ENCODE peak calls at places on chromosomes 12 and 14, in six cellular contexts. L is uterus, R is transverse colon, Y is HCT116, Q is esophagus muscularis mucosa, P is sigmoid colon. C is an unnamed sample. For H3K4me1, the result is how much of the 10 kb centered on the place peaks cover.

GRCh38 chr14:61547186-61548121 is 147.9 kb upstream of the HIF1A start:
- DNase-seq in Q (no peak), L (no peak), R (no peak), Y (no peak), P (no peak), C (no peak)

GRCh38 chr12:100141998-100142850 is 450 bp downstream of the BLTP3B start:
- DNase-seq in Y (no peak), L (peak), P (peak), R (peak), Q (no peak), C (peak)

GRCh38 chr12:117441751-117442150 is 80.3 kb upstream of the NOS1 start:
- DNase-seq in R (no peak), L (no peak), Q (no peak), P (peak), Y (no peak), C (no peak)

GRCh38 chr12:5901416-5901815 is 43.6 kb downstream of the ANO2 start:
- DNase-seq in Y (no peak), R (no peak), P (no peak), Q (peak), L (no peak), C (no peak)

GRCh38 chr12:127588224-127588623 is 678.7 kb upstream of the TMEM132C start:
- DNase-seq in Y (no peak), P (no peak), Q (no peak), R (no peak), L (no peak), C (no peak)

GRCh38 chr14:49954171-49954631 is 61.3 kb downstream of the ARF6 start:
- DNase-seq in Q (no peak), Y (no peak), R (no peak), L (no peak), P (no peak), C (no peak)

GRCh38 chr14:101249676-101250036 is 311.6 kb upstream of the DIO3 start:
- DNase-seq in Q (peak), L (no peak), Y (no peak), R (no peak), P (no peak), C (no peak)

GRCh38 chr14:97657609-97658008 is 860.4 kb downstream of the VRK1 start:
- DNase-seq in L (no peak), P (no peak), Y (no peak), R (no peak), Q (no peak), C (no peak)

GRCh38 chr12:46364777-46365580 is 7.6 kb downstream of the SLC38A2 start:
- DNase-seq in R (peak), L (no peak), Q (no peak), Y (no peak), P (peak), C (no peak)

GRCh38 chr14:74491952-74492351 is 1.2 kb downstream of the NPC2 start:
- DNase-seq in Y (no peak), L (no peak), Q (no peak), R (no peak), P (no peak), C (no peak)

GRCh38 chr14:74500417-74501134 is 7.0 kb downstream of the ISCA2 start:
- DNase-seq in Q (no peak), P (peak), Y (no peak), L (peak), R (no peak), C (no peak)

GRCh38 chr14:74493343-74494261 is at the start of gene ISCA2:
- DNase-seq in R (peak), Q (peak), P (peak), L (peak), Y (peak), C (peak)

GRCh38 chr14:74492413-74493342 is at the start of gene NPC2:
- DNase-seq in R (no peak), Y (no peak), Q (no peak), L (no peak), P (no peak), C (no peak)

GRCh38 chr14:74495356-74495755 is 1.8 kb downstream of the ISCA2 start:
- DNase-seq in P (no peak), R (no peak), L (no peak), Y (no peak), Q (no peak), C (no peak)
- TF ChIP-seq POLR2A in P (no peak), R (no peak), L (no peak), Y (no peak), Q (no peak), C (no peak)

GRCh38 chr14:104512771-104513640 is 66.6 kb upstream of the C14orf180 start:
- DNase-seq in R (no peak), P (no peak), L (no peak), Y (no peak), Q (peak), C (no peak)

GRCh38 chr14:104515059-104515810 is 64.3 kb upstream of the C14orf180 start:
- DNase-seq in Y (no peak), R (no peak), P (no peak), L (no peak), Q (peak), C (no peak)

GRCh38 chr14:104515811-104516780 is 63.5 kb upstream of the C14orf180 start:
- DNase-seq in Q (peak), R (no peak), P (no peak), L (no peak), Y (no peak), C (no peak)

GRCh38 chr14:104513641-104514046 is 65.9 kb upstream of the C14orf180 start:
- DNase-seq in L (no peak), Y (no peak), R (no peak), Q (peak), P (no peak), C (no peak)

GRCh38 chr14:104514156-104514848 is 65.3 kb upstream of the C14orf180 start:
- DNase-seq in R (no peak), P (no peak), Q (peak), L (no peak), Y (no peak), C (no peak)
- H3K4me1 ChIP-seq in R (under half), P (under half), Q (under half), L (under half), Y (under half), C (under half)

GRCh38 chr12:6927379-6927991 is at the start of gene ATN1:
- DNase-seq in P (peak), L (peak), Q (peak), R (peak), Y (no peak), C (peak)
- TF ChIP-seq POLR2A in P (peak), L (no peak), Q (no peak), R (peak), Y (no peak), C (no peak)

DNA sequence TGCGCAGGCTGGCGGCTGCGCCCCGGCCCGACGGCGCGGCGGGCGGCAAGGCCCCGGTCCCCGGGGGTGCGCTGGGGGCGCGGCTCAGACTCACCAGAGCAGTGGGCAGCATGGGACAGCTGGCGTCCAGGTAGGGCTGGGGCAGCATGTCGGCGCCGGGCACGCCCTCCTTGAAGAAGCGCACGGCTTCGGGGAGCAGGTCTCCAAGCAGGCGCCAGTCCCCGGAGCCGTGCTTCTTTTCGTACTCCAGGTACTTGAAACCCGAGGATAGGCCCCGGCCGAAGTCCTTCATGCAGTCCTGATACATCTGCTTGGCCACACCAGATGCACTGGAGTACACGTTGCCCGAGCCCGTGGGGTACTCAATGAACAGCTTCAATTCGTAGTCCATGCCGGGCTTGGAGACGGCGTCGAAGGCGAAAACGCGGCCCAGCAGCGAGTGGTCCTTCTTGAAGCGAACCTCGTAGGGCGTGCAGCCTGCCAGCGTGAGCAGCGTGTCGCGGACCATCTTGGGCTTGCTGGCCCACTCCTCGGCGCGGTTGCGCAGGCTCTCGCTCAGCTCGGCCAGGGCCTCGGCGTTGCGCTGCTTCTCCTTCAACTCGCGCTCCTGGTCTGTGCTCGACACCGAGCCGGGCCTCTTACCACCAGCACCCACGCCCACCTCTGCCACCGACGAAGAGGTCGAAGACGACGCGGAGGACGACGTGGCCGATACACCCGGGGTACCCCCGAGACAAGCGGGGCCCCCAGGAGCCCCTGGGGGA is 2.2 kb downstream of the IRF2BPL start:
- DNase-seq in L (peak), Q (no peak), P (peak), R (no peak), Y (no peak), C (peak)
- H3K4me1 ChIP-seq in L (under half), Q (half or more), P (half or more), R (half or more), Y (half or more), C (under half)